ENCODE peak calls at places on chromosomes 4 and X, in nine cellular contexts. I is GM23338, S is glutamatergic neuron, P is H9, T is mesothelial cell of epicardium, D is suprapubic skin, R is fibroblast of pulmonary artery, Q is fibroblast of lung, A is endothelial cell of umbilical vein. Z is an unnamed sample.

GRCh38 chrX:134537179-134537945 is 77.4 kb downstream of the HPRT1 start:
- DNase-seq in P (no peak), A (no peak), S (no peak), Q (peak; percentile 71), I (no peak), R (peak; percentile 80), T (no peak), D (no peak), Z (peak; percentile 60)

GRCh38 chrX:69127466-69127865 is 37.8 kb downstream of the PJA1 start:
- DNase-seq in D (no peak), Q (no peak), R (no peak), T (no peak), A (no peak), I (no peak), P (no peak), S (no peak), Z (no peak)

GRCh38 chr4:184021389-184021788 is 116.3 kb downstream of the STOX2 start:
- DNase-seq in A (no peak), D (no peak), R (no peak), S (no peak), P (no peak), T (no peak), I (no peak), Q (no peak), Z (no peak)

GRCh38 chrX:153643431-153644351 is 3.3 kb upstream of the DUSP9 start:
- DNase-seq in P (peak; percentile 28), T (no peak), D (no peak), S (no peak), Q (no peak), A (no peak), I (peak; percentile 22), R (no peak), Z (no peak)

GRCh38 chrX:46376246-46376885 is 168.9 kb downstream of the ZNF674 start:
- DNase-seq in I (peak; percentile 69), S (no peak), P (peak; percentile 56), A (peak; percentile 80), R (peak; percentile 70), T (no peak), D (no peak), Q (peak; percentile 56), Z (peak; percentile 34)

GRCh38 chr4:104418313-104418712 is 76.4 kb downstream of the CXXC4 start:
- DNase-seq in Q (no peak), A (no peak), P (no peak), R (no peak), T (no peak), D (no peak), I (no peak), S (no peak), Z (no peak)

GRCh38 chrX:151754042-151754419 is 19.5 kb downstream of the CNGA2 start:
- DNase-seq in Q (peak; percentile 88), R (peak; percentile 22), A (no peak), D (no peak), P (peak; percentile 36), S (no peak), T (no peak), I (no peak), Z (peak; percentile 61)

GRCh38 chrX:124378643-124379042 is 32.3 kb downstream of the SH2D1A start:
- DNase-seq in I (no peak), Q (no peak), A (no peak), D (no peak), S (no peak), R (no peak), P (no peak), T (no peak), Z (no peak)

GRCh38 chrX:115525486-115525885 is 35.5 kb upstream of the PLS3 start:
- DNase-seq in A (no peak), P (no peak), R (no peak), T (no peak), Q (no peak), D (no peak), I (no peak), S (no peak), Z (no peak)

GRCh38 chr4:183422962-183423653 is 21.3 kb upstream of the CDKN2AIP start:
- DNase-seq in R (peak; percentile 24), I (no peak), T (no peak), D (no peak), A (no peak), S (no peak), Q (peak; percentile 73), P (peak; percentile 14), Z (peak; percentile 64)

GRCh38 chr4:99180367-99181169 is 36.5 kb upstream of the ADH4 start:
- DNase-seq in I (no peak), P (no peak), R (peak; percentile 76), A (no peak), T (no peak), D (no peak), Q (peak; percentile 55), S (no peak), Z (peak; percentile 39)

GRCh38 chr4:16505726-16506125 is 279.5 kb upstream of the TAPT1 start:
- DNase-seq in T (no peak), D (no peak), R (peak; percentile 52), A (no peak), Q (no peak), P (peak; percentile 61), I (peak; percentile 82), S (peak; percentile 28), Z (peak; percentile 2)

GRCh38 chr4:179607003-179607402 is 2164.8 kb upstream of the AGA start:
- DNase-seq in P (no peak), R (no peak), A (no peak), T (no peak), D (no peak), Q (peak; percentile 20), S (no peak), I (no peak), Z (no peak)

GRCh38 chr4:89752932-89753598 is 83.9 kb downstream of the SNCA start:
- DNase-seq in T (no peak), R (peak; percentile 67), P (no peak), D (no peak), A (peak; percentile 91), S (no peak), Q (peak; percentile 81), I (no peak), Z (peak; percentile 96)

GRCh38 chrX:138914751-138915150 is 203.2 kb upstream of the FGF13 start:
- DNase-seq in T (no peak), D (no peak), R (no peak), Q (peak; percentile 48), A (no peak), P (no peak), I (no peak), S (no peak), Z (no peak)

GRCh38 chr4:2830632-2831610 is 12.7 kb upstream of the ADD1 start:
- DNase-seq in A (no peak), Q (no peak), D (peak; percentile 62), I (no peak), R (no peak), T (no peak), P (no peak), S (no peak), Z (no peak)

GRCh38 chr4:138242076-138242829 is at the start of gene SLC7A11:
- DNase-seq in R (peak; percentile 99), Q (peak; percentile 99), A (peak; percentile 96), P (peak; percentile 91), D (no peak), S (peak; percentile 28), I (peak; percentile 98), T (peak; percentile 52), Z (peak; percentile 99)
- TF ChIP-seq CTCF in R (no peak), Q (no peak), A (no peak), P (no peak), D (no peak), S (no peak), I (no peak), T (no peak), Z (peak; percentile 25)

GRCh38 chrX:70452143-70452733 is 7.6 kb downstream of the DLG3 start:
- DNase-seq in Q (peak; percentile 21), I (peak; percentile 77), S (peak; percentile 62), R (peak; percentile 44), D (no peak), A (peak; percentile 39), T (peak; percentile 65), P (peak; percentile 60), Z (peak; percentile 0)
- TF ChIP-seq CTCF in Q (peak; percentile 69), I (peak; percentile 58), S (peak; percentile 66), R (peak; percentile 61), D (peak; percentile 66), A (peak; percentile 67), T (peak; percentile 57), P (peak; percentile 61), Z (peak; percentile 78)

GRCh38 chr4:38210396-38211114 is 250.4 kb downstream of the PTTG2 start:
- DNase-seq in R (peak; percentile 38), S (no peak), Q (peak; percentile 61), P (peak; percentile 39), A (peak; percentile 56), D (no peak), T (no peak), I (peak; percentile 25), Z (peak; percentile 1)
- TF ChIP-seq CTCF in R (no peak), S (no peak), Q (no peak), P (no peak), A (no peak), D (no peak), T (no peak), I (no peak), Z (no peak)

GRCh38 chrX:17805120-17805519 is 56.0 kb downstream of the RAI2 start:
- DNase-seq in R (no peak), D (no peak), P (peak; percentile 45), Q (no peak), I (peak; percentile 52), T (no peak), S (no peak), A (no peak), Z (no peak)
- TF ChIP-seq CTCF in R (no peak), D (no peak), P (peak; percentile 49), Q (no peak), I (peak; percentile 30), T (no peak), S (peak; percentile 16), A (no peak), Z (peak; percentile 30)

GRCh38 chr4:41967392-41967791 is 14.2 kb upstream of the DCAF4L1 start:
- DNase-seq in Q (no peak), P (no peak), A (no peak), T (no peak), R (no peak), D (no peak), I (no peak), S (no peak), Z (no peak)

GRCh38 chr4:41964401-41964800 is 17.2 kb upstream of the DCAF4L1 start:
- DNase-seq in P (no peak), Q (no peak), T (no peak), D (no peak), S (no peak), A (no peak), R (no peak), I (no peak), Z (no peak)

GRCh38 chr4:41957634-41958033 is 22.4 kb downstream of the TMEM33 start:
- DNase-seq in D (no peak), T (no peak), A (peak; percentile 31), Q (no peak), P (no peak), I (peak; percentile 82), R (peak; percentile 23), S (no peak), Z (no peak)

DNA sequence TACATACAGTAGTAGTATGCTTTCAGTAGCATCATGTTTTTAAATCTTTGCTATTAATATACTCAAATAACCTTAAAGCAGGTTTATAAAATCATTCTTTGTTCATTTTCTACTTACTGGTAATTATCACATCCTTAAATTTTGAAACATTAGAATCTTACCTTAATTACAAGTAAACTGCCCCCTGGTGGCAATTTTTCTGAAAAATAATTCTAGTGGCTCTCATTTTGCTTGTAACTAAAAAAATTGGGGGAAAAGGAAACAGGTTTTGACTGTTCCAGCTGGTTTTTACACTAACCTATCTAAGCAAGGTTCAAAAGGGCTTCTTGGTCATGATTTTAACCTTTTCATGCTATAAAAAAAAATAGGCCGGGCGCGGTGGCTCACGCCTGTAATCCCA is 18.5 kb upstream of the DCAF4L1 start:
- DNase-seq in P (no peak), I (peak; percentile 78), T (no peak), D (no peak), Q (peak; percentile 14), S (no peak), R (peak; percentile 29), A (peak; percentile 26), Z (peak; percentile 31)
- TF ChIP-seq CTCF in P (peak; percentile 69), I (no peak), T (peak; percentile 65), D (no peak), Q (peak; percentile 37), S (peak; percentile 76), R (peak; percentile 45), A (no peak), Z (peak; percentile 79)

Z was measured in HFFc6.